ENCODE peak calls at places on chromosomes 12 and 14, in eight cellular contexts. One of them, this sample, is unnamed.

GRCh38 chr12:12839886-12840285 is 26.7 kb downstream of the DDX47 start:
- DNase-seq in left colon: peak
- DNase-seq in activated T-cell treated with anti-CD3 and anti-CD28 coated beads, Interleukin-2, amount 50 U/mL, for 1 hour: no peak
- DNase-seq in activated gamma-delta T cell treated with Interleukin-2 at 50 U/mL for 16 hours: no peak
- DNase-seq in HFFc6: peak
- DNase-seq in endothelial cell: no peak
- DNase-seq in tibial artery: peak
- DNase-seq in mesendoderm: no peak
- DNase-seq in this sample: no peak

GRCh38 chr14:34718750-34719304 is 4.4 kb upstream of the CFL2 start:
- DNase-seq in left colon: no peak
- DNase-seq in activated T-cell treated with anti-CD3 and anti-CD28 coated beads, Interleukin-2, amount 50 U/mL, for 1 hour: no peak
- DNase-seq in activated gamma-delta T cell treated with Interleukin-2 at 50 U/mL for 16 hours: no peak
- DNase-seq in HFFc6: peak
- DNase-seq in endothelial cell: no peak
- DNase-seq in tibial artery: no peak
- DNase-seq in mesendoderm: peak
- DNase-seq in this sample: no peak

GRCh38 chr12:103771466-103771865 is 69.6 kb downstream of the NT5DC3 start:
- DNase-seq in left colon: no peak
- DNase-seq in activated T-cell treated with anti-CD3 and anti-CD28 coated beads, Interleukin-2, amount 50 U/mL, for 1 hour: no peak
- DNase-seq in activated gamma-delta T cell treated with Interleukin-2 at 50 U/mL for 16 hours: no peak
- DNase-seq in HFFc6: peak
- DNase-seq in endothelial cell: peak
- DNase-seq in tibial artery: peak
- DNase-seq in mesendoderm: peak
- DNase-seq in this sample: no peak

GRCh38 chr12:49230810-49231209 is 34.1 kb upstream of the TUBA1C start:
- DNase-seq in left colon: no peak
- DNase-seq in activated T-cell treated with anti-CD3 and anti-CD28 coated beads, Interleukin-2, amount 50 U/mL, for 1 hour: no peak
- DNase-seq in activated gamma-delta T cell treated with Interleukin-2 at 50 U/mL for 16 hours: no peak
- DNase-seq in HFFc6: no peak
- DNase-seq in endothelial cell: no peak
- DNase-seq in tibial artery: no peak
- DNase-seq in mesendoderm: no peak
- DNase-seq in this sample: no peak

GRCh38 chr14:95098984-95099599 is 58.2 kb downstream of the DICER1 start:
- DNase-seq in left colon: peak
- DNase-seq in activated T-cell treated with anti-CD3 and anti-CD28 coated beads, Interleukin-2, amount 50 U/mL, for 1 hour: peak
- DNase-seq in activated gamma-delta T cell treated with Interleukin-2 at 50 U/mL for 16 hours: peak
- DNase-seq in HFFc6: peak
- DNase-seq in endothelial cell: peak
- DNase-seq in tibial artery: peak
- DNase-seq in mesendoderm: peak
- DNase-seq in this sample: no peak

GRCh38 chr12:130990034-130990433 is 36.3 kb downstream of the ADGRD1 start:
- DNase-seq in left colon: peak
- DNase-seq in activated T-cell treated with anti-CD3 and anti-CD28 coated beads, Interleukin-2, amount 50 U/mL, for 1 hour: no peak
- DNase-seq in activated gamma-delta T cell treated with Interleukin-2 at 50 U/mL for 16 hours: no peak
- DNase-seq in HFFc6: no peak
- DNase-seq in endothelial cell: no peak
- DNase-seq in tibial artery: no peak
- DNase-seq in mesendoderm: no peak
- DNase-seq in this sample: no peak

GRCh38 chr12:55818140-55818728 is 393 bp downstream of the ORMDL2 start:
- DNase-seq in left colon: no peak
- DNase-seq in activated T-cell treated with anti-CD3 and anti-CD28 coated beads, Interleukin-2, amount 50 U/mL, for 1 hour: no peak
- DNase-seq in activated gamma-delta T cell treated with Interleukin-2 at 50 U/mL for 16 hours: no peak
- DNase-seq in HFFc6: peak
- DNase-seq in endothelial cell: no peak
- DNase-seq in tibial artery: no peak
- DNase-seq in mesendoderm: no peak
- DNase-seq in this sample: no peak

GRCh38 chr12:50505945-50506344 is 1.2 kb downstream of the DIP2B start:
- DNase-seq in left colon: no peak
- DNase-seq in activated T-cell treated with anti-CD3 and anti-CD28 coated beads, Interleukin-2, amount 50 U/mL, for 1 hour: no peak
- DNase-seq in activated gamma-delta T cell treated with Interleukin-2 at 50 U/mL for 16 hours: no peak
- DNase-seq in HFFc6: no peak
- DNase-seq in endothelial cell: no peak
- DNase-seq in tibial artery: peak
- DNase-seq in mesendoderm: no peak
- DNase-seq in this sample: no peak

GRCh38 chr12:40226652-40227051 is 1.9 kb downstream of the LRRK2 start:
- DNase-seq in left colon: peak
- DNase-seq in activated T-cell treated with anti-CD3 and anti-CD28 coated beads, Interleukin-2, amount 50 U/mL, for 1 hour: no peak
- DNase-seq in activated gamma-delta T cell treated with Interleukin-2 at 50 U/mL for 16 hours: no peak
- DNase-seq in HFFc6: peak
- DNase-seq in endothelial cell: no peak
- DNase-seq in tibial artery: peak
- DNase-seq in mesendoderm: no peak
- DNase-seq in this sample: no peak

GRCh38 chr14:69291891-69292586 is 32.1 kb downstream of the GALNT16 start:
- DNase-seq in left colon: no peak
- DNase-seq in activated T-cell treated with anti-CD3 and anti-CD28 coated beads, Interleukin-2, amount 50 U/mL, for 1 hour: no peak
- DNase-seq in activated gamma-delta T cell treated with Interleukin-2 at 50 U/mL for 16 hours: no peak
- DNase-seq in HFFc6: no peak
- DNase-seq in endothelial cell: no peak
- DNase-seq in tibial artery: no peak
- DNase-seq in mesendoderm: peak
- DNase-seq in this sample: no peak